ENCODE peak calls at places on chromosomes 16 and 17, in nine cellular contexts. One of them, this sample, is unnamed.
A peak's percentile ranks its signal among the peaks of the same experiment; 100 is the strongest.

GRCh38 chr17:57211010-57211411 is 45.3 kb upstream of the MSI2 start:
- DNase-seq in type B pancreatic cell: no peak
- DNase-seq in upper lobe of right lung: no peak
- DNase-seq in nephron progenitor cell: no peak
- DNase-seq in foreskin fibroblast: no peak
- DNase-seq in BJ: no peak
- DNase-seq in cardiac muscle cell: no peak
- DNase-seq in progenitor cell of endocrine pancreas: no peak
- DNase-seq in brain microvascular endothelial cell: no peak
- DNase-seq in this sample: no peak

GRCh38 chr16:28904828-28905227 is 20.2 kb downstream of the RABEP2 start:
- DNase-seq in type B pancreatic cell: no peak
- DNase-seq in upper lobe of right lung: no peak
- DNase-seq in nephron progenitor cell: no peak
- DNase-seq in foreskin fibroblast: no peak
- DNase-seq in BJ: no peak
- DNase-seq in cardiac muscle cell: no peak
- DNase-seq in progenitor cell of endocrine pancreas: no peak
- DNase-seq in brain microvascular endothelial cell: no peak
- DNase-seq in this sample: no peak

GRCh38 chr17:35825206-35825605 is 15.9 kb downstream of the TAF15 start:
- DNase-seq in type B pancreatic cell: no peak
- DNase-seq in upper lobe of right lung: no peak
- DNase-seq in nephron progenitor cell: no peak
- DNase-seq in foreskin fibroblast: no peak
- DNase-seq in BJ: no peak
- DNase-seq in cardiac muscle cell: no peak
- DNase-seq in progenitor cell of endocrine pancreas: no peak
- DNase-seq in brain microvascular endothelial cell: no peak
- DNase-seq in this sample: no peak

GRCh38 chr17:80045703-80046102 is 9.3 kb downstream of the CCDC40 start:
- DNase-seq in type B pancreatic cell: no peak
- DNase-seq in upper lobe of right lung: no peak
- DNase-seq in nephron progenitor cell: no peak
- DNase-seq in foreskin fibroblast: no peak
- DNase-seq in BJ: no peak
- DNase-seq in cardiac muscle cell: no peak
- DNase-seq in progenitor cell of endocrine pancreas: no peak
- DNase-seq in brain microvascular endothelial cell: no peak
- DNase-seq in this sample: no peak

GRCh38 chr17:413016-413350 is 60.4 kb upstream of the RPH3AL start:
- DNase-seq in type B pancreatic cell: no peak
- DNase-seq in upper lobe of right lung: no peak
- DNase-seq in nephron progenitor cell: no peak
- DNase-seq in foreskin fibroblast: no peak
- DNase-seq in BJ: no peak
- DNase-seq in cardiac muscle cell: no peak
- DNase-seq in progenitor cell of endocrine pancreas: no peak
- DNase-seq in brain microvascular endothelial cell: no peak
- DNase-seq in this sample: no peak

GRCh38 chr16:22670044-22670536 is 143.9 kb upstream of the HS3ST2 start:
- DNase-seq in type B pancreatic cell: peak; percentile 50
- DNase-seq in upper lobe of right lung: no peak
- DNase-seq in nephron progenitor cell: no peak
- DNase-seq in foreskin fibroblast: no peak
- DNase-seq in BJ: no peak
- DNase-seq in cardiac muscle cell: peak; percentile 15
- DNase-seq in progenitor cell of endocrine pancreas: no peak
- DNase-seq in brain microvascular endothelial cell: no peak
- DNase-seq in this sample: no peak

GRCh38 chr17:49508061-49508865 is 13.2 kb downstream of the NGFR start:
- DNase-seq in type B pancreatic cell: no peak
- DNase-seq in upper lobe of right lung: no peak
- DNase-seq in nephron progenitor cell: no peak
- DNase-seq in foreskin fibroblast: no peak
- DNase-seq in BJ: no peak
- DNase-seq in cardiac muscle cell: peak; percentile 57
- DNase-seq in progenitor cell of endocrine pancreas: no peak
- DNase-seq in brain microvascular endothelial cell: no peak
- DNase-seq in this sample: no peak

GRCh38 chr16:11059588-11059987 is 115.2 kb downstream of the CLEC16A start:
- DNase-seq in type B pancreatic cell: no peak
- DNase-seq in upper lobe of right lung: peak; percentile 29
- DNase-seq in nephron progenitor cell: no peak
- DNase-seq in foreskin fibroblast: no peak
- DNase-seq in BJ: no peak
- DNase-seq in cardiac muscle cell: no peak
- DNase-seq in progenitor cell of endocrine pancreas: no peak
- DNase-seq in brain microvascular endothelial cell: no peak
- DNase-seq in this sample: no peak

GRCh38 chr16:7867831-7868230 is 535.2 kb downstream of the RBFOX1 start:
- DNase-seq in type B pancreatic cell: no peak
- DNase-seq in upper lobe of right lung: no peak
- DNase-seq in nephron progenitor cell: no peak
- DNase-seq in foreskin fibroblast: no peak
- DNase-seq in BJ: no peak
- DNase-seq in cardiac muscle cell: no peak
- DNase-seq in progenitor cell of endocrine pancreas: no peak
- DNase-seq in brain microvascular endothelial cell: no peak
- DNase-seq in this sample: no peak

GRCh38 chr17:35314415-35315216 is 58.8 kb downstream of the SLFN11 start:
- DNase-seq in type B pancreatic cell: no peak
- DNase-seq in upper lobe of right lung: no peak
- DNase-seq in nephron progenitor cell: peak; percentile 10
- DNase-seq in foreskin fibroblast: no peak
- DNase-seq in BJ: no peak
- DNase-seq in cardiac muscle cell: no peak
- DNase-seq in progenitor cell of endocrine pancreas: no peak
- DNase-seq in brain microvascular endothelial cell: no peak
- DNase-seq in this sample: no peak

GRCh38 chr17:2192367-2193028 is 111.1 kb downstream of the SMG6 start:
- DNase-seq in type B pancreatic cell: no peak
- DNase-seq in upper lobe of right lung: no peak
- DNase-seq in nephron progenitor cell: no peak
- DNase-seq in foreskin fibroblast: peak; percentile 97
- DNase-seq in BJ: peak; percentile 86
- DNase-seq in cardiac muscle cell: peak; percentile 97
- DNase-seq in progenitor cell of endocrine pancreas: no peak
- DNase-seq in brain microvascular endothelial cell: peak; percentile 95
- DNase-seq in this sample: no peak
- TF ChIP-seq CTCF in type B pancreatic cell: no peak
- TF ChIP-seq CTCF in upper lobe of right lung: no peak
- TF ChIP-seq CTCF in nephron progenitor cell: no peak
- TF ChIP-seq CTCF in foreskin fibroblast: no peak
- TF ChIP-seq CTCF in BJ: peak; percentile 15
- TF ChIP-seq CTCF in cardiac muscle cell: no peak
- TF ChIP-seq CTCF in progenitor cell of endocrine pancreas: no peak
- TF ChIP-seq CTCF in brain microvascular endothelial cell: peak; percentile 27
- TF ChIP-seq CTCF in this sample: no peak

GRCh38 chr16:56450901-56451752 is at the start of the genes NUDT21 and OGFOD1:
- DNase-seq in type B pancreatic cell: peak; percentile 90
- DNase-seq in upper lobe of right lung: peak; percentile 95
- DNase-seq in nephron progenitor cell: peak; percentile 86
- DNase-seq in foreskin fibroblast: peak; percentile 98
- DNase-seq in BJ: peak; percentile 97
- DNase-seq in cardiac muscle cell: peak; percentile 99
- DNase-seq in progenitor cell of endocrine pancreas: peak; percentile 78
- DNase-seq in brain microvascular endothelial cell: peak; percentile 99
- DNase-seq in this sample: peak; percentile 92
- TF ChIP-seq CTCF in type B pancreatic cell: peak; percentile 10
- TF ChIP-seq CTCF in upper lobe of right lung: peak; percentile 7
- TF ChIP-seq CTCF in nephron progenitor cell: no peak
- TF ChIP-seq CTCF in foreskin fibroblast: no peak
- TF ChIP-seq CTCF in BJ: no peak
- TF ChIP-seq CTCF in cardiac muscle cell: no peak
- TF ChIP-seq CTCF in progenitor cell of endocrine pancreas: no peak
- TF ChIP-seq CTCF in brain microvascular endothelial cell: no peak
- TF ChIP-seq CTCF in this sample: no peak

DNA sequence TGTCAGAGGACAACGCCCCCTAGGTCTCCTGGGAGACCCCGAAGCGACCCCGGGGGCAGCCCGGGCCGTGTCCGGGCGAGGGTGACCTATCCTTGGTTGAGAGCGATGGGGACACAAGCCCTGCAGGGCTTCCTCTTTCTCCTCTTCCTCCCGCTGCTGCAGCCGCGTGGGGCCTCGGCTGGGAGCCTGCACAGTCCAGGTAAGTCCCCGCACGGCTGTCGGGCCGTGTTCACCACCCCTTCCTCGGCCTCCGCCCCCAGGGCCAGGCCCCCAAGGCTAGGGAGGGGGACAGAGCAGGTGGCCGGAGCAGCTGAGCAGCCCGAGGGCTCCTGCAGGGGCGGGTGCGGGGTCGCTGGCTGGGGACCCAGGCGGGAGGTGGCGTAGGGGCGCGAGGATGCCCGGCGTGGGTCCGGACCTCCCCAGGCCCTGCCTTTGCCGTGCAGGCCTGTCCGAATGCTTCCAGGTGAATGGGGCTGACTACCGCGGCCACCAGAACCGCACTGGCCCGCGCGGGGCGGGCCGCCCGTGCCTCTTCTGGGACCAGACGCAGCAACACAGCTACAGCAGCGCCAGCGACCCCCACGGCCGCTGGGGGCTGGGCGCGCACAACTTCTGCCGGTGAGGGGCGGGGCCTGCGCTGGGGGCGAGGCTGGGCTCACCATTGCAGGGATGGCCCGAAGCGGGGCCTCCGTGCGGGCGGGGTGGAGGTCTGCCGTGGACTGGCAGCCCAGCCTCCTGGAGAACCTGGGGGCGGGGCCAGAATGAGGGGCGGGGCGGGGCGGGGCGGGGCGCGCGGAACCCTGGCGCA is 545 bp downstream of the KREMEN2 start:
- DNase-seq in type B pancreatic cell: peak; percentile 89
- DNase-seq in upper lobe of right lung: no peak
- DNase-seq in nephron progenitor cell: peak; percentile 94
- DNase-seq in foreskin fibroblast: no peak
- DNase-seq in BJ: no peak
- DNase-seq in cardiac muscle cell: no peak
- DNase-seq in progenitor cell of endocrine pancreas: peak; percentile 69
- DNase-seq in brain microvascular endothelial cell: no peak
- DNase-seq in this sample: no peak
- TF ChIP-seq CTCF in type B pancreatic cell: peak; percentile 37
- TF ChIP-seq CTCF in upper lobe of right lung: no peak
- TF ChIP-seq CTCF in nephron progenitor cell: no peak
- TF ChIP-seq CTCF in foreskin fibroblast: no peak
- TF ChIP-seq CTCF in BJ: no peak
- TF ChIP-seq CTCF in cardiac muscle cell: no peak
- TF ChIP-seq CTCF in progenitor cell of endocrine pancreas: peak; percentile 10
- TF ChIP-seq CTCF in brain microvascular endothelial cell: no peak
- TF ChIP-seq CTCF in this sample: no peak

GRCh38 chr16:50455288-50455845 is 86.6 kb upstream of the BRD7 start:
- DNase-seq in type B pancreatic cell: no peak
- DNase-seq in upper lobe of right lung: no peak
- DNase-seq in nephron progenitor cell: no peak
- DNase-seq in foreskin fibroblast: no peak
- DNase-seq in BJ: no peak
- DNase-seq in cardiac muscle cell: no peak
- DNase-seq in progenitor cell of endocrine pancreas: no peak
- DNase-seq in brain microvascular endothelial cell: no peak
- DNase-seq in this sample: no peak
- TF ChIP-seq CTCF in type B pancreatic cell: no peak
- TF ChIP-seq CTCF in upper lobe of right lung: no peak
- TF ChIP-seq CTCF in nephron progenitor cell: no peak
- TF ChIP-seq CTCF in foreskin fibroblast: no peak
- TF ChIP-seq CTCF in BJ: no peak
- TF ChIP-seq CTCF in cardiac muscle cell: no peak
- TF ChIP-seq CTCF in progenitor cell of endocrine pancreas: no peak
- TF ChIP-seq CTCF in brain microvascular endothelial cell: no peak
- TF ChIP-seq CTCF in this sample: no peak

GRCh38 chr17:52158450-52159042 is at the start of gene CA10:
- DNase-seq in type B pancreatic cell: no peak
- DNase-seq in upper lobe of right lung: no peak
- DNase-seq in nephron progenitor cell: peak; percentile 47
- DNase-seq in foreskin fibroblast: no peak
- DNase-seq in BJ: no peak
- DNase-seq in cardiac muscle cell: no peak
- DNase-seq in progenitor cell of endocrine pancreas: peak; percentile 26
- DNase-seq in brain microvascular endothelial cell: no peak
- DNase-seq in this sample: no peak
- TF ChIP-seq CTCF in type B pancreatic cell: peak; percentile 49
- TF ChIP-seq CTCF in upper lobe of right lung: no peak
- TF ChIP-seq CTCF in nephron progenitor cell: no peak
- TF ChIP-seq CTCF in foreskin fibroblast: no peak
- TF ChIP-seq CTCF in BJ: no peak
- TF ChIP-seq CTCF in cardiac muscle cell: no peak
- TF ChIP-seq CTCF in progenitor cell of endocrine pancreas: peak; percentile 47
- TF ChIP-seq CTCF in brain microvascular endothelial cell: no peak
- TF ChIP-seq CTCF in this sample: peak; percentile 13

GRCh38 chr16:83781-84615 is 6.0 kb downstream of the MPG start:
- DNase-seq in type B pancreatic cell: no peak
- DNase-seq in upper lobe of right lung: no peak
- DNase-seq in nephron progenitor cell: no peak
- DNase-seq in foreskin fibroblast: no peak
- DNase-seq in BJ: no peak
- DNase-seq in cardiac muscle cell: peak; percentile 54
- DNase-seq in progenitor cell of endocrine pancreas: no peak
- DNase-seq in brain microvascular endothelial cell: no peak
- DNase-seq in this sample: no peak
- TF ChIP-seq CTCF in type B pancreatic cell: peak; percentile 17
- TF ChIP-seq CTCF in upper lobe of right lung: no peak
- TF ChIP-seq CTCF in nephron progenitor cell: no peak
- TF ChIP-seq CTCF in foreskin fibroblast: no peak
- TF ChIP-seq CTCF in BJ: no peak
- TF ChIP-seq CTCF in cardiac muscle cell: peak; percentile 5
- TF ChIP-seq CTCF in progenitor cell of endocrine pancreas: no peak
- TF ChIP-seq CTCF in brain microvascular endothelial cell: peak; percentile 34
- TF ChIP-seq CTCF in this sample: no peak

GRCh38 chr16:53059672-53060071 is 4.9 kb downstream of the CHD9 start:
- DNase-seq in type B pancreatic cell: no peak
- DNase-seq in upper lobe of right lung: no peak
- DNase-seq in nephron progenitor cell: no peak
- DNase-seq in foreskin fibroblast: no peak
- DNase-seq in BJ: no peak
- DNase-seq in cardiac muscle cell: no peak
- DNase-seq in progenitor cell of endocrine pancreas: no peak
- DNase-seq in brain microvascular endothelial cell: no peak
- DNase-seq in this sample: no peak
- TF ChIP-seq CTCF in type B pancreatic cell: no peak
- TF ChIP-seq CTCF in upper lobe of right lung: no peak
- TF ChIP-seq CTCF in nephron progenitor cell: no peak
- TF ChIP-seq CTCF in foreskin fibroblast: no peak
- TF ChIP-seq CTCF in BJ: no peak
- TF ChIP-seq CTCF in cardiac muscle cell: no peak
- TF ChIP-seq CTCF in progenitor cell of endocrine pancreas: no peak
- TF ChIP-seq CTCF in brain microvascular endothelial cell: no peak
- TF ChIP-seq CTCF in this sample: no peak

GRCh38 chr16:17439580-17439979 is 31.2 kb downstream of the XYLT1 start:
- DNase-seq in type B pancreatic cell: no peak
- DNase-seq in upper lobe of right lung: no peak
- DNase-seq in nephron progenitor cell: no peak
- DNase-seq in foreskin fibroblast: no peak
- DNase-seq in BJ: no peak
- DNase-seq in cardiac muscle cell: no peak
- DNase-seq in progenitor cell of endocrine pancreas: no peak
- DNase-seq in brain microvascular endothelial cell: no peak
- DNase-seq in this sample: no peak
- TF ChIP-seq CTCF in type B pancreatic cell: no peak
- TF ChIP-seq CTCF in upper lobe of right lung: no peak
- TF ChIP-seq CTCF in nephron progenitor cell: no peak
- TF ChIP-seq CTCF in foreskin fibroblast: no peak
- TF ChIP-seq CTCF in BJ: no peak
- TF ChIP-seq CTCF in cardiac muscle cell: no peak
- TF ChIP-seq CTCF in progenitor cell of endocrine pancreas: no peak
- TF ChIP-seq CTCF in brain microvascular endothelial cell: no peak
- TF ChIP-seq CTCF in this sample: no peak